ENCODE peak calls at places on chromosomes 6 and 20, in six cellular contexts. One of them, this sample, is unnamed.
A peak's percentile ranks its signal among the peaks of the same experiment; 100 is the strongest.

GRCh38 chr6:6256881-6257280 is 63.6 kb downstream of the F13A1 start:
- DNase-seq in K562: no peak
- DNase-seq in SK-N-SH: no peak
- DNase-seq in GM12878: no peak
- DNase-seq in HepG2: no peak
- DNase-seq in H1: no peak
- DNase-seq in this sample: no peak

GRCh38 chr20:5827098-5827853 is 77.1 kb downstream of the SHLD1 start:
- DNase-seq in H1: no peak
- DNase-seq in HepG2: no peak
- DNase-seq in K562: no peak
- DNase-seq in SK-N-SH: no peak
- DNase-seq in GM12878: no peak
- DNase-seq in this sample: no peak

GRCh38 chr20:8796088-8796665 is 272.7 kb upstream of the PLCB4 start:
- DNase-seq in HepG2: no peak
- DNase-seq in GM12878: no peak
- DNase-seq in K562: no peak
- DNase-seq in SK-N-SH: no peak
- DNase-seq in H1: no peak
- DNase-seq in this sample: no peak

GRCh38 chr20:17637413-17637780 is 44.6 kb downstream of the RRBP1 start:
- DNase-seq in H1: no peak
- DNase-seq in GM12878: no peak
- DNase-seq in K562: no peak
- DNase-seq in HepG2: no peak
- DNase-seq in SK-N-SH: no peak
- DNase-seq in this sample: no peak

GRCh38 chr20:24495266-24495665 is 25.8 kb downstream of the SYNDIG1 start:
- DNase-seq in K562: no peak
- DNase-seq in SK-N-SH: no peak
- DNase-seq in HepG2: no peak
- DNase-seq in H1: no peak
- DNase-seq in GM12878: no peak
- DNase-seq in this sample: no peak

GRCh38 chr6:19551611-19552010 is 285.6 kb upstream of the ID4 start:
- DNase-seq in SK-N-SH: no peak
- DNase-seq in HepG2: no peak
- DNase-seq in K562: no peak
- DNase-seq in GM12878: no peak
- DNase-seq in H1: no peak
- DNase-seq in this sample: no peak

GRCh38 chr6:40295251-40295949 is 291.8 kb downstream of the LRFN2 start:
- DNase-seq in K562: no peak
- DNase-seq in H1: no peak
- DNase-seq in GM12878: no peak
- DNase-seq in HepG2: no peak
- DNase-seq in SK-N-SH: no peak
- DNase-seq in this sample: no peak

GRCh38 chr6:137846772-137847313 is 20.2 kb upstream of the TNFAIP3 start:
- DNase-seq in HepG2: no peak
- DNase-seq in GM12878: no peak
- DNase-seq in K562: no peak
- DNase-seq in SK-N-SH: no peak
- DNase-seq in H1: no peak
- DNase-seq in this sample: peak; percentile 86

GRCh38 chr20:5973172-5973571 is 22.7 kb downstream of the MCM8 start:
- DNase-seq in SK-N-SH: no peak
- DNase-seq in GM12878: no peak
- DNase-seq in HepG2: no peak
- DNase-seq in H1: no peak
- DNase-seq in K562: no peak
- DNase-seq in this sample: no peak

GRCh38 chr6:71810880-71811279 is 75.5 kb upstream of the RIMS1 start:
- DNase-seq in GM12878: no peak
- DNase-seq in H1: no peak
- DNase-seq in HepG2: no peak
- DNase-seq in SK-N-SH: no peak
- DNase-seq in K562: no peak
- DNase-seq in this sample: no peak

GRCh38 chr6:140475086-140475485 is 1100.6 kb upstream of the CITED2 start:
- DNase-seq in H1: no peak
- DNase-seq in SK-N-SH: no peak
- DNase-seq in GM12878: no peak
- DNase-seq in HepG2: no peak
- DNase-seq in K562: no peak
- DNase-seq in this sample: no peak

GRCh38 chr6:15608406-15608805 is 54.4 kb downstream of the DTNBP1 start:
- DNase-seq in SK-N-SH: no peak
- DNase-seq in GM12878: no peak
- DNase-seq in K562: no peak
- DNase-seq in H1: no peak
- DNase-seq in HepG2: no peak
- DNase-seq in this sample: no peak

GRCh38 chr6:111154981-111155380 is 67.7 kb downstream of the SLC16A10 start:
- DNase-seq in SK-N-SH: no peak
- DNase-seq in GM12878: no peak
- DNase-seq in H1: no peak
- DNase-seq in HepG2: no peak
- DNase-seq in K562: no peak
- DNase-seq in this sample: no peak

GRCh38 chr6:23994013-23994412 is 132.0 kb upstream of the NRSN1 start:
- DNase-seq in SK-N-SH: no peak
- DNase-seq in HepG2: no peak
- DNase-seq in K562: no peak
- DNase-seq in H1: no peak
- DNase-seq in GM12878: no peak
- DNase-seq in this sample: no peak
- H3K27ac ChIP-seq in SK-N-SH: no peak overlapping the region
- H3K27ac ChIP-seq in HepG2: no peak overlapping the region
- H3K27ac ChIP-seq in K562: no peak overlapping the region
- H3K27ac ChIP-seq in H1: no peak overlapping the region
- H3K27ac ChIP-seq in GM12878: no peak overlapping the region
- H3K27ac ChIP-seq in this sample: no peak overlapping the region

GRCh38 chr6:13486679-13487121 is 700 bp downstream of the GFOD1 start:
- DNase-seq in K562: peak; percentile 60
- DNase-seq in GM12878: no peak
- DNase-seq in H1: peak; percentile 74
- DNase-seq in SK-N-SH: peak; percentile 75
- DNase-seq in HepG2: peak; percentile 24
- DNase-seq in this sample: peak; percentile 44
- TF ChIP-seq GABPA in K562: no peak
- TF ChIP-seq GABPA in GM12878: no peak
- TF ChIP-seq GABPA in H1: no peak
- TF ChIP-seq GABPA in SK-N-SH: no peak
- TF ChIP-seq GABPA in HepG2: no peak
- TF ChIP-seq GABPA in this sample: no peak

DNA sequence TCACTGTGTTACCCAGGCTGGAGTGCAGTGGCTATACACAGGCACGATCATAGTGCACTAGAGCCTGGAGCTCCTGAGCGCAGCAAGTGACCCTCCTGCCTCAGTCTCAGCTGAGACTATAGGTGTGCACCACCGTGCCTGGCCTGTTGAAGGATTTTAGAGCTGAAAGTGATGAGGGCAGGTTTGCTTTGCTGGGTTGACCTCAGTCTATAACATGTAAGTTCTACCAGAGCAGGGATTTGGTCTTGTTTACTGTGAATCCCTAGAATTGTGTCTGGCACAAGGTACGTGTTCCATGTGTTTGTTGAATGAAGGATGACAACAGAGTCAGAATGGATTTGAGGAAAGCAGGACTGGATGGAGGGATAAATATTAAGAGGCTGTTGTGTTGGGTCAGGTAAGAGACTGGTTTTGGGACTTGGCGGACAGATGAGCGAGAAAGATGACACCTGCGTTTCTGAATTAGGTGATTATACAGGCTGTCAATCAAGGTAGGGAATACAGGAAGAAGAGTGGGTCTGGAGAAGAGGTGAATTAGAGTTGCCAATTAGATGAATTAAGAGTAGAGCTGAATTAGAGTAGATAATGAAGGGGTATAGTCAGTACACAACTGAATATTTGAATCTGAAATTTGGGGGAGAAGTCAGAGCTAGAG is 6.5 kb downstream of the ASXL1 start:
- DNase-seq in GM12878: no peak
- DNase-seq in HepG2: no peak
- DNase-seq in H1: no peak
- DNase-seq in SK-N-SH: no peak
- DNase-seq in K562: no peak
- DNase-seq in this sample: no peak
- H3K27ac ChIP-seq in GM12878: no peak overlapping the region
- H3K27ac ChIP-seq in HepG2: no peak overlapping the region
- H3K27ac ChIP-seq in H1: no peak overlapping the region
- H3K27ac ChIP-seq in SK-N-SH: no peak overlapping the region
- H3K27ac ChIP-seq in K562: no peak overlapping the region
- H3K27ac ChIP-seq in this sample: no peak overlapping the region

DNA sequence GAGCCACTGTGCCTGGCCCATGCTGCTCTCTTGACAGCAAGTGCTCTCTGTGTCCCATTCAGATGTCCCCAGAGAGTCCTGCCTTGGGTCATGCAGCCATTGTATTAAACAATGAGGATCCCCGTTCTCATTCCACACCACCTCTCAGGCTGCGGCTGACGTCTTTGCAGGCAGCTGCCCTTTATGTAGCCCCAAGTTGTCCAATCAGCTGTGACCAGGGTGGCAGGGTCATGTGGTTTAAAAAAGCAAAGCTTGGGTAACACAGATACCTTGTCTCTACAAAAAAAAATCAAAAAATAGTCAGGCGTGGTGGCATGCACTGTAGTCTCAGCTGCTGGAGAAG is 13.2 kb downstream of the GCNT2 start:
- DNase-seq in H1: no peak
- DNase-seq in SK-N-SH: no peak
- DNase-seq in HepG2: no peak
- DNase-seq in GM12878: no peak
- DNase-seq in K562: no peak
- DNase-seq in this sample: no peak
- TF ChIP-seq GABPA in H1: no peak
- TF ChIP-seq GABPA in SK-N-SH: no peak
- TF ChIP-seq GABPA in HepG2: no peak
- TF ChIP-seq GABPA in GM12878: no peak
- TF ChIP-seq GABPA in K562: no peak
- TF ChIP-seq GABPA in this sample: no peak

GRCh38 chr6:143675327-143675900 is 2.4 kb upstream of the PHACTR2 start:
- DNase-seq in H1: no peak
- DNase-seq in SK-N-SH: no peak
- DNase-seq in K562: no peak
- DNase-seq in GM12878: no peak
- DNase-seq in HepG2: peak; percentile 29
- DNase-seq in this sample: no peak

GRCh38 chr6:143674466-143675114 is 3.2 kb upstream of the PHACTR2 start:
- DNase-seq in K562: no peak
- DNase-seq in H1: no peak
- DNase-seq in HepG2: peak; percentile 49
- DNase-seq in SK-N-SH: no peak
- DNase-seq in GM12878: no peak
- DNase-seq in this sample: no peak

GRCh38 chr6:143675946-143676345 is 1.8 kb upstream of the PHACTR2 start:
- DNase-seq in GM12878: no peak
- DNase-seq in SK-N-SH: no peak
- DNase-seq in K562: no peak
- DNase-seq in HepG2: peak; percentile 46
- DNase-seq in H1: no peak
- DNase-seq in this sample: no peak

GRCh38 chr6:143676437-143677045 is 1.2 kb upstream of the PHACTR2 start:
- DNase-seq in GM12878: no peak
- DNase-seq in K562: no peak
- DNase-seq in SK-N-SH: no peak
- DNase-seq in HepG2: no peak
- DNase-seq in H1: no peak
- DNase-seq in this sample: no peak

DNA sequence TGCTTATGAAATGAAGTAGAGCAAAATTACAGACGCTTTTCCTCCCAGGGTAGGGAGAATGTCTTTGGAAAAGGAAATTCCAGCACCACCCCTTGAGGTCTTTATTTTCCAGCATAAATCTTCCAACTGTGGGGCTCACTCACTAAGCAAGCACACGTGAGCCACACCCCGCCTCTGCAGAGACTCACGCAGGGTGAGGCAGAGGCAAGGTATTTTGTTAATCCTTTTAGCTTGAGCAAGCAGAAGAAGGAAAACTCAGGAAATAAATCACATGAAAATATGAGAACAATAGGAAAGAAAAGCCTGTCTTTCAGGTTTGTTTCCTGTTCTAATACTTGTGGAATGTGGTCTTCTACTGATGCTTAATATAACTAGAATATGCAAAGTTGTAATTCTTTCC is 4.1 kb upstream of the PHACTR2 start:
- DNase-seq in SK-N-SH: no peak
- DNase-seq in HepG2: peak; percentile 69
- DNase-seq in K562: no peak
- DNase-seq in GM12878: no peak
- DNase-seq in H1: no peak
- DNase-seq in this sample: no peak
- H3K27ac ChIP-seq in SK-N-SH: no peak overlapping the region
- H3K27ac ChIP-seq in HepG2: no peak overlapping the region
- H3K27ac ChIP-seq in K562: no peak overlapping the region
- H3K27ac ChIP-seq in GM12878: no peak overlapping the region
- H3K27ac ChIP-seq in H1: no peak overlapping the region
- H3K27ac ChIP-seq in this sample: no peak overlapping the region

This sample was measured in HL-60.